ENCODE peak calls at places on chromosomes 7 and 10, in five cellular contexts. X, I, W, M and Y are unnamed samples.

GRCh38 chr7:33807779-33808482 is 97.4 kb upstream of the BMPER start:
- DNase-seq in I (no peak), M (no peak), X (no peak), W (no peak), Y (no peak)

GRCh38 chr7:36096460-36097095 is 56.5 kb upstream of the EEPD1 start:
- DNase-seq in M (no peak), X (no peak), I (no peak), W (no peak), Y (no peak)

GRCh38 chr10:74635655-74636054 is 190.7 kb upstream of the KAT6B start:
- DNase-seq in W (no peak), X (no peak), M (no peak), I (no peak), Y (no peak)

GRCh38 chr7:151242181-151243044 is 6.1 kb downstream of the SMARCD3 start:
- DNase-seq in M (no peak), I (no peak), W (no peak), X (no peak), Y (no peak)

GRCh38 chr10:110699859-110700468 is 55.8 kb downstream of the RBM20 start:
- DNase-seq in X (no peak), W (no peak), M (no peak), I (no peak), Y (no peak)

GRCh38 chr7:101133621-101134398 is 6.9 kb downstream of the SERPINE1 start:
- DNase-seq in M (no peak), W (no peak), X (no peak), I (no peak), Y (no peak)

GRCh38 chr10:70593513-70593890 is 9.0 kb downstream of the PRF1 start:
- DNase-seq in W (no peak), X (no peak), M (no peak), I (no peak), Y (no peak)

GRCh38 chr7:138729444-138729843 is 28.3 kb upstream of the SVOPL start:
- DNase-seq in X (no peak), I (no peak), M (no peak), W (no peak), Y (no peak)

GRCh38 chr10:133329401-133330202 is 7.1 kb downstream of the CALY start:
- DNase-seq in I (peak; percentile 87), W (peak; percentile 89), X (peak; percentile 91), M (peak; percentile 74), Y (peak; percentile 66)

GRCh38 chr7:1225462-1226154 is 7.1 kb upstream of the UNCX start:
- DNase-seq in M (no peak), X (no peak), I (no peak), W (no peak), Y (peak; percentile 3)

GRCh38 chr7:120502132-120502531 is 229.2 kb downstream of the KCND2 start:
- DNase-seq in X (no peak), I (no peak), M (no peak), W (no peak), Y (no peak)

GRCh38 chr10:124952123-124952522 is 10.2 kb downstream of the ZRANB1 start:
- DNase-seq in I (no peak), W (no peak), M (no peak), X (no peak), Y (no peak)

GRCh38 chr7:5694221-5694754 is 87.2 kb downstream of the RNF216 start:
- DNase-seq in I (no peak), M (peak; percentile 92), W (no peak), X (no peak), Y (no peak)

GRCh38 chr7:132485600-132486594 is 90.4 kb downstream of the PLXNA4 start:
- DNase-seq in X (peak; percentile 66), W (no peak), I (peak; percentile 70), M (no peak), Y (no peak)

GRCh38 chr7:86939197-86939814 is 120.1 kb downstream of the ELAPOR2 start:
- DNase-seq in W (no peak), X (no peak), I (no peak), M (peak; percentile 20), Y (peak; percentile 50)

GRCh38 chr7:24075426-24075810 is 208.6 kb upstream of the NPY start:
- DNase-seq in I (no peak), W (no peak), X (no peak), M (no peak), Y (no peak)

GRCh38 chr10:100642295-100642994 is 102.9 kb upstream of the PAX2 start:
- DNase-seq in M (no peak), W (no peak), X (no peak), I (no peak), Y (no peak)

GRCh38 chr10:10830316-10831061 is 187.2 kb upstream of the CELF2 start:
- DNase-seq in M (peak; percentile 47), W (no peak), X (no peak), I (no peak), Y (no peak)

GRCh38 chr7:133053321-133053891 is 28.5 kb downstream of the CHCHD3 start:
- DNase-seq in M (peak; percentile 84), W (no peak), I (no peak), X (no peak), Y (no peak)

GRCh38 chr7:107958764-107959526 is 44.0 kb downstream of the LAMB1 start:
- DNase-seq in I (no peak), X (no peak), M (no peak), W (no peak), Y (no peak)

GRCh38 chr7:45117582-45117981 is 6.1 kb upstream of the TBRG4 start:
- DNase-seq in I (no peak), X (no peak), W (no peak), M (no peak), Y (no peak)

GRCh38 chr10:75422913-75423312 is 8.5 kb upstream of the LRMDA start:
- DNase-seq in I (no peak), X (no peak), W (no peak), M (no peak), Y (no peak)

GRCh38 chr7:99109108-99110051 is 34.5 kb downstream of the SMURF1 start:
- DNase-seq in I (no peak), X (peak; percentile 60), W (no peak), M (no peak), Y (no peak)

GRCh38 chr7:67407351-67407750 is 410.7 kb downstream of the TYW1 start:
- DNase-seq in M (no peak), X (no peak), W (no peak), I (no peak), Y (no peak)

GRCh38 chr7:4270941-4271715 is 411.0 kb upstream of the FOXK1 start:
- DNase-seq in W (no peak), M (no peak), I (no peak), X (no peak), Y (no peak)

GRCh38 chr10:96122824-96123223 is 7.3 kb upstream of the ZNF518A start:
- DNase-seq in W (no peak), M (no peak), I (no peak), X (no peak), Y (no peak)

GRCh38 chr7:32335107-32335506 is 155.1 kb downstream of the LSM5 start:
- DNase-seq in X (no peak), M (no peak), I (no peak), W (no peak), Y (no peak)

GRCh38 chr10:23742368-23742767 is 303.5 kb downstream of the OTUD1 start:
- DNase-seq in I (no peak), X (no peak), M (no peak), W (no peak), Y (no peak)

GRCh38 chr7:142582351-142582750 is 166.9 kb upstream of the PRSS1 start:
- DNase-seq in M (no peak), I (no peak), X (no peak), W (no peak), Y (no peak)

GRCh38 chr7:48636391-48637015 is 287.8 kb upstream of the CDC14C start:
- DNase-seq in I (no peak), W (no peak), M (no peak), X (no peak), Y (no peak)

GRCh38 chr7:151275813-151276577 is 27.5 kb upstream of the SMARCD3 start:
- DNase-seq in I (peak; percentile 64), M (no peak), W (no peak), X (no peak), Y (no peak)

DNA sequence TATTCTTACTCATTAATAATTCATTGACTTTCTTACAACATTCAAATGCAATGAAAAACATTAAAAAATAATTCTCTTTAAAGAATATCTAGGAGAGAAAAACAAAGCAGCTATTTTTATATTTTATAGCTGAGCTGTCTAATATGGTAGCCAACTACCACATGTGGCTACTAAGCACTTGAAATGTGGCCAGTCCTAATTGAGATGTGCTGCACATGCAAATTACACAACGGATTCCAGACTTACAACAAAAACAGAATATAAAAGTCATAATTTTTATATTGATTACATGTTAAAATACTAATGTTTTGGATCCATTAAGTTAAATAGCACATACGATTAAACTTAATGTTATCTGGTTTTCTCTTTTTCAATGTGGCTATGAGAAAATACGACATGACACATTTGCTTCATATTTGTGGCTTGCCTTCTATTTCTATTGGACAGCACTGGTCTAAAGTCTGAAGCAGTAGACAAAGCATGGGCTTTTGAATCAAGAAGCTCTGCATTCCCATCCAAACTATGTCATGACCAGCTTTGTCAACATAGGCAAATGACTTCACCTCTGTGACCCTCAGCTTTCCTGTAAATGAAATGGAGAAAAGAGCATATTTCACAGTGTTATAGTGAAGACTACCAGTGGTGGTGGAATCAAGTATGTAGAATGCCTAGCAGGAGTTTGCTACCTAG is 37.2 kb upstream of the GDF10 start:
- DNase-seq in I (no peak), X (no peak), M (no peak), W (no peak), Y (no peak)
- H3K27ac ChIP-seq in I (no peak overlapping the region), X (no peak overlapping the region), M (no peak overlapping the region), W (no peak overlapping the region), Y (no peak overlapping the region)

GRCh38 chr7:50662996-50663395 is 97.8 kb upstream of the DDC start:
- DNase-seq in I (no peak), M (no peak), W (no peak), X (no peak), Y (no peak)
- H3K27ac ChIP-seq in I (no peak overlapping the region), M (no peak overlapping the region), W (no peak overlapping the region), X (peak overlapping the region; percentile 91), Y (peak overlapping the region; percentile 2)

GRCh38 chr10:127063762-127064161 is 132.6 kb downstream of the INSYN2A start:
- DNase-seq in X (no peak), M (no peak), I (no peak), W (no peak), Y (no peak)
- H3K27ac ChIP-seq in X (no peak overlapping the region), M (no peak overlapping the region), I (no peak overlapping the region), W (no peak overlapping the region), Y (no peak overlapping the region)

GRCh38 chr10:131697461-131698128 is 203.2 kb upstream of the PPP2R2D start:
- DNase-seq in M (no peak), I (no peak), W (no peak), X (no peak), Y (no peak)
- H3K27ac ChIP-seq in M (no peak overlapping the region), I (no peak overlapping the region), W (no peak overlapping the region), X (no peak overlapping the region), Y (no peak overlapping the region)

DNA sequence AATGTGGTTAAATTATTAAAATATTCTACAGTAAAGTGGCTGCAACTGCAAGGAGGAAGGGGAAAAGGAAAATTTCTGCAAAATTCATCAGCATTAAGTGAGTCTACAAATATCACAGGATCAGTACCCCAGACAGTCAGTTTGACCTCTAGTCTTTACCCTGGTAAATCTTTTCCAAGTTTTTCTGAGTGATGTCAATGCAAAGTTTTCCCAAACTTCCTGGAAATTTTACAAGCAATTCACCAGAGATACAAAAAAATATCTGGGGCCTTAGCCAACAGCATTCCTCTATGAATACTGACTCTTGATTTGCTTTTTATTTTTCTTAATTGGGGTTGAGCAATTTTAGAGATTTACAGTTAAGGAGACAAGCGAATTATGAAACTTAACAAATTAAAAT is 539.3 kb upstream of the FZD8 start:
- DNase-seq in I (no peak), W (no peak), X (no peak), M (no peak), Y (no peak)
- H3K27ac ChIP-seq in I (no peak overlapping the region), W (no peak overlapping the region), X (no peak overlapping the region), M (no peak overlapping the region), Y (no peak overlapping the region)